ENCODE peak calls at places on chromosome X, in four cellular contexts. M, D, C and T are unnamed samples.

GRCh38 chrX:20913760-20914159 is 460.5 kb upstream of the CNKSR2 start:
- DNase-seq in D (no peak), C (no peak), M (peak; percentile 65), T (no peak)

GRCh38 chrX:109344666-109345065 is 137.2 kb downstream of the GUCY2F start:
- DNase-seq in C (no peak), M (no peak), D (no peak), T (no peak)

GRCh38 chrX:3476973-3477372 is 130.5 kb upstream of the MXRA5 start:
- DNase-seq in M (no peak), D (no peak), C (no peak), T (no peak)

GRCh38 chrX:9525511-9526248 is 60.8 kb downstream of the TBL1X start:
- DNase-seq in M (peak; percentile 53), C (no peak), D (no peak), T (no peak)

GRCh38 chrX:56248492-56248891 is 16.3 kb downstream of the KLF8 start:
- DNase-seq in D (peak; percentile 34), C (no peak), M (peak; percentile 50), T (no peak)

GRCh38 chrX:137387646-137388045 is 178.3 kb upstream of the ZIC3 start:
- DNase-seq in M (no peak), D (no peak), C (no peak), T (no peak)

GRCh38 chrX:13120017-13120416 is 75.6 kb upstream of the FAM9C start:
- DNase-seq in C (no peak), M (peak; percentile 20), D (no peak), T (no peak)

GRCh38 chrX:37995428-37995827 is 10.9 kb upstream of the SYTL5 start:
- DNase-seq in C (no peak), D (no peak), M (no peak), T (no peak)

GRCh38 chrX:103398321-103398937 is 22.1 kb downstream of the BEX3 start:
- DNase-seq in C (no peak), D (peak; percentile 79), M (no peak), T (no peak)

GRCh38 chrX:123749643-123750042 is 16.8 kb upstream of the THOC2 start:
- DNase-seq in M (no peak), D (peak; percentile 55), C (no peak), T (no peak)

GRCh38 chrX:13223868-13224555 is 95.8 kb downstream of the ATXN3L start:
- DNase-seq in C (no peak), M (no peak), D (peak; percentile 87), T (peak; percentile 86)

GRCh38 chrX:16100673-16101072 is 22.7 kb upstream of the GRPR start:
- DNase-seq in M (peak; percentile 35), C (no peak), D (no peak), T (no peak)

GRCh38 chrX:118522230-118522926 is 26.8 kb downstream of the DOCK11 start:
- DNase-seq in D (no peak), M (no peak), C (no peak), T (no peak)

GRCh38 chrX:48058621-48059295 is 12.7 kb downstream of the ZNF630 start:
- DNase-seq in M (no peak), C (no peak), D (no peak), T (no peak)

GRCh38 chrX:53013291-53013690 is 35.3 kb upstream of the GPR173 start:
- DNase-seq in C (no peak), M (no peak), D (no peak), T (no peak)

GRCh38 chrX:9312922-9313867 is 151.7 kb upstream of the TBL1X start:
- DNase-seq in C (no peak), M (peak; percentile 38), D (no peak), T (no peak)

GRCh38 chrX:99602107-99602506 is 808.0 kb downstream of the PCDH19 start:
- DNase-seq in C (no peak), M (no peak), D (no peak), T (no peak)

GRCh38 chrX:99603076-99603814 is 806.8 kb downstream of the PCDH19 start:
- DNase-seq in M (no peak), C (no peak), D (no peak), T (no peak)
- H3K4me3 ChIP-seq in M (no peak overlapping the region), C (no peak overlapping the region), D (no peak overlapping the region), T (no peak overlapping the region)

GRCh38 chrX:129788527-129788926 is 8.8 kb downstream of the SASH3 start:
- DNase-seq in D (no peak), C (no peak), M (no peak), T (no peak)

GRCh38 chrX:129785160-129785947 is 5.6 kb downstream of the SASH3 start:
- DNase-seq in D (no peak), C (no peak), M (no peak), T (no peak)

GRCh38 chrX:129787336-129788055 is 7.7 kb downstream of the SASH3 start:
- DNase-seq in C (no peak), D (no peak), M (no peak), T (no peak)

GRCh38 chrX:129783176-129783776 is 3.5 kb downstream of the SASH3 start:
- DNase-seq in D (no peak), C (no peak), M (no peak), T (no peak)

DNA sequence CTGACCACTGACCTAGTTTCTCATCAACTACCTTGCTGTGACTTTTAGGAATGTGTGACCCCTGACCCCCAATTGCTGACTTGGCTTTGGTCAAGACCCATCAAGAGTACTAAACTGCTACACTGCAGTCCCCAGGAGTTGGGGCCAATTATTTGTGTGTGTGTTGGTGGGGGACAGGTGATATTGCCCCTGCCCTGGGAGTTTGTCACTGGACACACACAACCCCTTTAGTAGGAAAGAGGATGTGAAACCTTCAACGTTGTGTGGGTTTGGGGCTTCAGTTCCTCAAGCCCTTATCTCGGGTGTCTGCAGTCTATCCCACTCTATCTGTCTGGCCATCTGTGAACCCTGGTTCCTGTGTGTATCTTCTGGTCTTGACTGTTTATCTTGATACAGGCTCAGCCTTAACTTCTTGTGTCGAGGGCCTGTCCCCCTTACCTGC is 6.5 kb downstream of the SASH3 start:
- DNase-seq in C (no peak), D (no peak), M (no peak), T (no peak)
- H3K4me3 ChIP-seq in C (no peak overlapping the region), D (no peak overlapping the region), M (no peak overlapping the region), T (no peak overlapping the region)

DNA sequence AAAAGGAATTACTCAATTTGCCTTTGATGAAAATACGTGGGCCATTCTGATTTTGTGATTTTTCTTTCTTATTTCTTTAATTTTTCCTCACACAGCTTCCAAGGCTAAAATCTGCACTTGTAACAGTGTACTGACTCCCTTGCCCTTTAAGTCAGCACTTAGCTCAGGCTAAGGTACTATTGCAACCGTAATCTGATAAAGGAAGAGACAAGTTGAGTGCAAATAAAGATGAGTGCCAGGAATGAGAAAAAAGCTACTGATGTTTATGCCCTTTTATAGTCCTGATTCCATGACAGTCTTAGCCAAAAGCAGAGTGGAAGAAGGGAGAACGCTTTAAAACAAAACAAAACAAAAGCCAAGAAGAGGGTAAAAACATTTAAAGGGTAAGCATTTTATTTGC is 6.0 kb downstream of the DMD start:
- DNase-seq in M (no peak), D (no peak), C (no peak), T (no peak)
- H3K4me3 ChIP-seq in M (no peak overlapping the region), D (no peak overlapping the region), C (no peak overlapping the region), T (no peak overlapping the region)

DNA sequence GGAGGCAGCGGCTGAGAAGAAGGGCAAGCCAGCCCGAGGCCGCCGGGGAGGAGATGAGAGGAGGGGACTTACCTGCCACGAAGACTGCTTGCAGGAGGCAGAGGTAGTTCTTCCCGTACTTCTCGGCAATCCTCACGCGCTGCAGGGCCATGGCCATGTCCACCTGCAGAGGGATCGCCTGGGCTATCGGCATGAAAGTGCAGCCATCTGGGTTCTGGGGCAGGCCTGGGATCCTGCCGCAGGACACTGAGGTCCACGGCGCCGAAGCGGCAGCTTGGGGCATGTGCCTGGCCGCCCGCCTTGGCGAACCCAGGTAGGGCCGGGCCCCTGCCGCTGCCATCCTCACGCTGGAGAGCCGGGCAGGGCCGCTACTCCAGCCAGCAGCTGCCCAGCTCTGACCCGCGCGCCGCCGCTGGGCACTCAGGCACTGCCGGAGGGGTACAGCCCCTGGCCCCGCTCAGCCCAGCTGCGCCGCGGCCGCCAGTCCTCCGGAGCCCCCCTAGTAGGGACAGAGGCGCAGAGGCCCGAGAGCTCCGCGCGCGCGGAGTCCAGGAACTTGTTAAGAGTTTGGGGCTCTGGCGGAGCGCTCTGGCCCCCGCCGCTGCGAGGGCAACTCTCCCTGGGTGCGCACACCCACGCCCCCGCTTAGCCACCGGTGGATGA is 16.0 kb downstream of the MCF2 start:
- DNase-seq in M (peak; percentile 10), D (no peak), C (peak; percentile 64), T (no peak)
- H3K4me3 ChIP-seq in M (peak overlapping the region; percentile 32), D (peak overlapping the region; percentile 48), C (peak overlapping the region; percentile 36), T (peak overlapping the region; percentile 35)

GRCh38 chrX:131812847-131813825 is 210.0 kb upstream of the STK26 start:
- DNase-seq in M (no peak), C (no peak), D (peak; percentile 58), T (no peak)
- H3K4me3 ChIP-seq in M (no peak overlapping the region), C (peak overlapping the region; percentile 31), D (peak overlapping the region; percentile 46), T (no peak overlapping the region)